ENCODE peak calls at places on chromosomes 12 and 14, in four cellular contexts. H is body of pancreas, B is HFFc6, K is glutamatergic neuron. F is an unnamed sample.

GRCh38 chr14:38143651-38144505 is 63.8 kb upstream of the SSTR1 start:
- DNase-seq in H (no peak), K (no peak), B (peak), F (no peak)

GRCh38 chr14:87483651-87484260 is 509.2 kb downstream of the GALC start:
- DNase-seq in K (no peak), B (no peak), H (no peak), F (no peak)

GRCh38 chr14:34568803-34569202 is 29.3 kb upstream of the EAPP start:
- DNase-seq in H (no peak), B (no peak), K (no peak), F (no peak)

GRCh38 chr12:112406519-112407488 is 2.6 kb downstream of the RPL6 start:
- DNase-seq in H (no peak), K (no peak), B (no peak), F (no peak)

GRCh38 chr14:77053046-77053841 is 24.7 kb upstream of the IRF2BPL start:
- DNase-seq in K (peak), H (peak), B (no peak), F (peak)

GRCh38 chr14:78398216-78398615 is 228.0 kb downstream of the NRXN3 start:
- DNase-seq in B (no peak), K (no peak), H (no peak), F (no peak)

GRCh38 chr14:70416322-70416716 is 571 bp downstream of the SYNJ2BP start:
- DNase-seq in H (no peak), K (no peak), B (no peak), F (no peak)

GRCh38 chr12:23899434-23899833 is 50.0 kb downstream of the SOX5 start:
- DNase-seq in B (no peak), K (no peak), H (no peak), F (no peak)

GRCh38 chr14:51224551-51224950 is 15.5 kb upstream of the TMX1 start:
- DNase-seq in K (no peak), B (no peak), H (no peak), F (no peak)

GRCh38 chr14:64060648-64061096 is 207.9 kb downstream of the SYNE2 start:
- DNase-seq in K (peak), B (no peak), H (no peak), F (no peak)

GRCh38 chr12:4441355-4442330 is 4.0 kb downstream of the FGF6 start:
- DNase-seq in B (no peak), K (no peak), H (no peak), F (no peak)

GRCh38 chr12:1044697-1045096 is 53.7 kb downstream of the ERC1 start:
- DNase-seq in K (no peak), H (no peak), B (peak), F (no peak)

GRCh38 chr12:96720363-96720705 is 186.7 kb upstream of the NEDD1 start:
- DNase-seq in B (no peak), H (peak), K (peak), F (no peak)

GRCh38 chr14:63468273-63468672 is 74.9 kb downstream of the PPP2R5E start:
- DNase-seq in K (no peak), B (no peak), H (no peak), F (no peak)

GRCh38 chr12:105995986-105996385 is 142.8 kb downstream of the NUAK1 start:
- DNase-seq in K (no peak), H (no peak), B (peak), F (no peak)

GRCh38 chr14:81344461-81345160 is 55.5 kb downstream of the STON2 start:
- DNase-seq in H (no peak), K (no peak), B (no peak), F (no peak)

GRCh38 chr12:8734873-8735381 is 37.1 kb downstream of the RIMKLB start:
- DNase-seq in B (no peak), K (no peak), H (no peak), F (no peak)

GRCh38 chr14:105616802-105617192 is 90.4 kb downstream of the TMEM121 start:
- DNase-seq in K (no peak), H (no peak), B (no peak), F (no peak)

GRCh38 chr12:23204933-23205778 is 580.2 kb downstream of the ETNK1 start:
- DNase-seq in B (peak), K (no peak), H (peak), F (no peak)

GRCh38 chr14:89466460-89466859 is 49.4 kb upstream of the FOXN3 start:
- DNase-seq in B (no peak), H (no peak), K (no peak), F (peak)

GRCh38 chr14:75982724-75983358 is 1.0 kb upstream of the TGFB3 start:
- DNase-seq in H (peak), K (no peak), B (peak), F (no peak)

GRCh38 chr12:27766587-27766986 is 13.4 kb upstream of the KLHL42 start:
- DNase-seq in B (no peak), K (no peak), H (no peak), F (no peak)

GRCh38 chr14:37594916-37595808 is at the start of the genes FOXA1 and TTC6:
- DNase-seq in K (peak), B (no peak), H (peak), F (no peak)

GRCh38 chr12:101875112-101875961 is 2.0 kb upstream of the DRAM1 start:
- DNase-seq in B (no peak), K (no peak), H (no peak), F (no peak)

GRCh38 chr12:52362118-52362726 is 5.1 kb downstream of the KRT85 start:
- DNase-seq in B (no peak), H (no peak), K (no peak), F (no peak)
- TF ChIP-seq CTCF in B (peak), H (no peak), K (no peak), F (no peak)

DNA sequence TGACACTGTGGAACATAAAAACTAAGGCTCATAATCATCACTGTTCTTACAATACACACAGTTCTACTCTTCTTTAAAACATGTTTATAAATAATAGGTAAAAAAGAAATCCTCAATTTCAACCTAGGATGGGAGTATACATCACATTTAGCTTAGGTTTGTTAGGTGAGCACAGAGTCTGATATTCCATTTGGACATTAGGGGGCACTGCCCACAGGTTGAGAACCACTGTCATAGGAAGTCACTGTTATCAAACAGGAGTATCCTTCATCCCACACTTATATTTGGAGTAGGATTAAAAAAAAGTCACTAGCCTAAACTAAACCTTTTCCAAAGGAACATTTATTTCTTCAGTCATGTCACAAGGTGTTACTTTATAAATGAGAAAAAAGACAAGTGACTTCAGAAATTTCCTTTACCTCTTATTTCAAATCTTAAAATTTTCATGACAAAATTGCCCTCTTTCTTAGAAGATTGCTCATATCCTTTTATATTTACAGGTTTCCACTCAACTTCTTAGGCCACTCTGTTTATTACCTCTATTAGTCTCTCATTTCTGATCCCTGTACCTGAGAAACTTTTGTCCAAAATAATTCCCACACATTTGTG is 240.6 kb downstream of the CPNE8 start:
- DNase-seq in H (no peak), B (no peak), K (peak), F (no peak)
- TF ChIP-seq CTCF in H (peak), B (peak), K (peak), F (no peak)

GRCh38 chr12:29073631-29074239 is 75.3 kb upstream of the FAR2 start:
- DNase-seq in B (peak), H (no peak), K (no peak), F (no peak)
- TF ChIP-seq CTCF in B (peak), H (peak), K (peak), F (peak)

GRCh38 chr12:116774020-116774419 is 35.9 kb downstream of the RNFT2 start:
- DNase-seq in K (no peak), H (no peak), B (no peak), F (no peak)

GRCh38 chr12:116771651-116772050 is 33.5 kb downstream of the RNFT2 start:
- DNase-seq in B (no peak), K (no peak), H (no peak), F (no peak)

DNA sequence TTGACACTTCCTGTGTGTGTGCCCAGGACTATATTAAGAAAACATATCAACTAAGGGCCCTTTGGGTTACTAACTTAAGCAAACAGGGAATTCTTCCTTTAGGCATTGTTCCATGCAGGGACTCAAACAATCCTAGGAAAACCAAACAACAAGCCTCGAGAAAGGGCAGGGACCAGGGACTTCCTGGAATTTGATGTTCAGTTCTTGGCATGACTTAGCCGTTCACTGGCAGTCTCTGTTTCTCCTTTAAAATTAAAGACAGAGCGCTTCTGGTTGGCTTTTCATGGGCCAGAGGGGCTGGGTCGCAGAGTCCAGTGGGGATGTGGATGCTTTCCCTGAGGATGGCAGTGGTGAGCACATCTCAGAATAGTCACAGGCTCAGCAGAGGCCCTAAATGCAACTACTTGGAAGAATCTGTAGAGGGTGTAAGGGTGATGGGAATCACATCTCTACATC is 35.2 kb downstream of the RNFT2 start:
- DNase-seq in B (peak), H (no peak), K (no peak), F (no peak)
- TF ChIP-seq CTCF in B (peak), H (no peak), K (no peak), F (no peak)

GRCh38 chr12:98515368-98516183 is at the start of gene TMPO:
- DNase-seq in H (peak), B (peak), K (peak), F (peak)
- TF ChIP-seq CTCF in H (no peak), B (no peak), K (no peak), F (no peak)

GRCh38 chr12:116990971-116991966 is 80.5 kb downstream of the FBXW8 start:
- DNase-seq in K (no peak), B (peak), H (no peak), F (no peak)
- TF ChIP-seq CTCF in K (no peak), B (no peak), H (no peak), F (no peak)

DNA sequence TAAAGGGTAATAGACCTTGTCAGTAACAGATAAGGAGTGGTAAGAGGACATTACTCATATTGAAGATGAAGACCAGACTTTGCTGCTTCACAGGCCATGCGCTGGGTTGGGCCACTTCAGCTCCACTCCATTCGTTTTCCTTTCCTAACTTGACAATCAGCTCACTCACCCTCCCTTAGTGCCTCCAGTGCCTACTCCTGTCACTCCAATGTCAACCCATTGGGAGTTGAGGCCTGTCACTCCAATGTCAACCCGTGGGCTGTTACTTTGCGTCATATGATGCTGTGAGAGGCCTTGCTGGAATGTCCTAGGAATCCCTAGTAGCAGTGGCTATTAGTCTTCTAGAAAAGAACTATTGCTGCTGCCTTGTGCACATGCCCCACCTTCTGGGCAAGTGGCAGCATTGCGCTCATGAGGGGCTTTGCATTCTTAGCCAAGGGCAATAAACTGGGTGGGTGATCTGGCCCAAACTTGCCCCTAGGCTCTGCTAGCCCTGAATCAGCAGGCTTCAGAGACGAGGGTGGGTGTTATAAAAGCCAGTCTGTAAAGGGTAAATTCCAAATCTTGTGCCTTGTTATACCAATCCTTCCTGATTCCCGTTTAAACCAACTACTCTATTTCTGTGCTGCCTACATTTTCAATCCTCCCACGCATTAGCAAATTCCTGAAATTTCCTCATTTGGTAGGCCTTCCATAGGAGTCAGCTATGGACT is 36.1 kb downstream of the BAZ2A start:
- DNase-seq in K (peak), H (peak), B (peak), F (peak)
- TF ChIP-seq CTCF in K (peak), H (peak), B (peak), F (peak)

GRCh38 chr12:2957816-2958431 is 1.3 kb upstream of the TEAD4 start:
- DNase-seq in B (peak), K (no peak), H (no peak), F (no peak)

GRCh38 chr12:2959508-2960431 is 573 bp downstream of the TEAD4 start:
- DNase-seq in H (peak), B (peak), K (peak), F (no peak)

GRCh38 chr12:2960432-2960956 is 1.3 kb downstream of the TEAD4 start:
- DNase-seq in K (no peak), B (peak), H (no peak), F (no peak)

GRCh38 chr12:2959194-2959507 is at the start of gene TEAD4:
- DNase-seq in H (peak), B (peak), K (peak), F (no peak)

GRCh38 chr12:2958432-2959193 is 584 bp upstream of the TEAD4 start:
- DNase-seq in K (peak), H (peak), B (peak), F (no peak)
- TF ChIP-seq CTCF in K (no peak), H (no peak), B (no peak), F (no peak)

F was measured in natural killer cell.